ENCODE peak calls at places on chromosomes 2 and 18, in four cellular contexts. W is AG10803, Y is tibial artery, Q is heart left ventricle. Z is an unnamed sample.

GRCh38 chr2:111710085-111710484 is 173.9 kb downstream of the ANAPC1 start:
- DNase-seq in Q (no peak), W (no peak), Y (no peak), Z (no peak)

GRCh38 chr2:11203480-11203879 is 48.2 kb downstream of the SLC66A3 start:
- DNase-seq in Y (no peak), Q (no peak), W (peak), Z (no peak)

GRCh38 chr2:55418512-55419235 is 982 bp downstream of the CCDC88A start:
- DNase-seq in Q (no peak), Y (no peak), W (no peak), Z (no peak)

GRCh38 chr18:61308795-61309393 is 24.3 kb upstream of the CDH20 start:
- DNase-seq in Y (no peak), W (no peak), Q (no peak), Z (no peak)

GRCh38 chr2:240655931-240656886 is 26.5 kb downstream of the AQP12B start:
- DNase-seq in Q (no peak), Y (no peak), W (peak), Z (no peak)

GRCh38 chr2:64202206-64202864 is 58.1 kb upstream of the PELI1 start:
- DNase-seq in Q (no peak), W (peak), Y (no peak), Z (no peak)

GRCh38 chr18:22471546-22472131 is 53.9 kb upstream of the CTAGE1 start:
- DNase-seq in Q (no peak), Y (peak), W (peak), Z (no peak)

GRCh38 chr18:39318462-39318861 is 1752.9 kb upstream of the CELF4 start:
- DNase-seq in Y (no peak), W (no peak), Q (no peak), Z (no peak)

GRCh38 chr2:168608796-168609195 is 152.7 kb downstream of the CERS6 start:
- DNase-seq in W (no peak), Y (no peak), Q (no peak), Z (no peak)

GRCh38 chr2:225340923-225341322 is 58.6 kb upstream of the NYAP2 start:
- DNase-seq in Y (no peak), W (no peak), Q (no peak), Z (no peak)

GRCh38 chr2:73717251-73717606 is 19.9 kb downstream of the TPRKB start:
- DNase-seq in Q (no peak), W (no peak), Y (no peak), Z (no peak)

GRCh38 chr2:47784349-47784851 is 1.5 kb downstream of the MSH6 start:
- DNase-seq in Q (no peak), W (peak), Y (no peak), Z (no peak)

DNA sequence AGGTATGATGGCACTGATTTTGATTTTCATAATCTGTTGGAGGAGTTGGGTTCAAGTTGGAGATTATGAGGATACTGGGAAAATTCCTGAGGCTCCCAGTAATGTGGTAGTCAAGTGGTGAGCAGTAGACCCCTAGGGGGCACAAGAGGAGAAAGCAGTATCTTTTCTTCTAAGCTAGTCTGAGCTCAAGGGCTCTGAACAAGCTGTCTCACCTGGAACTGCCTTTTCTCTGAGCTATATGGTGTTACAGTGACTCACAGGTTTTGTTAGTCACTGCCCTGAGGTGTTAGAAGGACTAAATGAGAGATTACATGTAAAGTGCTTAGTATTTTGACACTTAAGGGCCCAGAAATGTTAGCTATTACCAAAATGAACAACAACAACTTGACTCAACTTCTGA is 42.2 kb downstream of the CD302 start:
- DNase-seq in Q (no peak), Y (no peak), W (no peak), Z (no peak)
- TF ChIP-seq CTCF in Q (no peak), Y (no peak), W (peak), Z (peak)

GRCh38 chr18:55779711-55780590 is 192.0 kb upstream of the TCF4 start:
- DNase-seq in Q (peak), Y (no peak), W (peak), Z (peak)
- TF ChIP-seq CTCF in Q (peak), Y (peak), W (no peak), Z (peak)

DNA sequence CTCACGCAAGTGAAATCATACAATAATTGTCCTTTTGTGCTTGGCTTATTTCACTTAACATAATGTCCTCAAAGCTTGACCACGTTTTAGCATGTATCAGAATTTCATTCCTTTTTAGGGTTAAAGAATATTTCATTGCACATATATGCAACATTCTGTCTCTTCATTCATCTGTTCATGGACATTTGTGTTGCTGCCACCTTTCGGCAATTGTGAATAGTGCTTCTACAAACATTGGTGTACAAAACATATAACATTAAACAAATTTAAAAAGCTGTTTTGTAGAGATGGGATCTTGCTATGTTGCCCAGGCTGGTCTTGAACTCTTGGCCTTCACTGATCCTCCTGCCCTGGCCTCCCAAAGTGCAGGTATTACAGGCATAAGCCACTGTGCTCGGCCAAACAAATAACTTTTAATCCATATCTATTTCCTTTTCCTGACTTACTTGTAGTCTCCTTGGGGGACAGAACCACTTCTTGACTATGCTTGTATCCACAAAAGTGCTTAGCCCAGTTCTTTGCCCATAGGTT is 209.3 kb downstream of the SLC4A3 start:
- DNase-seq in W (peak), Q (no peak), Y (no peak), Z (no peak)
- TF ChIP-seq CTCF in W (peak), Q (peak), Y (peak), Z (peak)

GRCh38 chr2:209423562-209424541 is at the start of gene MAP2:
- DNase-seq in Y (peak), Q (peak), W (peak), Z (peak)

GRCh38 chr2:209426432-209426831 is 2.6 kb downstream of the MAP2 start:
- DNase-seq in Y (no peak), W (no peak), Q (no peak), Z (no peak)

GRCh38 chr2:209422191-209422754 is 1.6 kb upstream of the MAP2 start:
- DNase-seq in Y (no peak), W (no peak), Q (no peak), Z (no peak)

DNA sequence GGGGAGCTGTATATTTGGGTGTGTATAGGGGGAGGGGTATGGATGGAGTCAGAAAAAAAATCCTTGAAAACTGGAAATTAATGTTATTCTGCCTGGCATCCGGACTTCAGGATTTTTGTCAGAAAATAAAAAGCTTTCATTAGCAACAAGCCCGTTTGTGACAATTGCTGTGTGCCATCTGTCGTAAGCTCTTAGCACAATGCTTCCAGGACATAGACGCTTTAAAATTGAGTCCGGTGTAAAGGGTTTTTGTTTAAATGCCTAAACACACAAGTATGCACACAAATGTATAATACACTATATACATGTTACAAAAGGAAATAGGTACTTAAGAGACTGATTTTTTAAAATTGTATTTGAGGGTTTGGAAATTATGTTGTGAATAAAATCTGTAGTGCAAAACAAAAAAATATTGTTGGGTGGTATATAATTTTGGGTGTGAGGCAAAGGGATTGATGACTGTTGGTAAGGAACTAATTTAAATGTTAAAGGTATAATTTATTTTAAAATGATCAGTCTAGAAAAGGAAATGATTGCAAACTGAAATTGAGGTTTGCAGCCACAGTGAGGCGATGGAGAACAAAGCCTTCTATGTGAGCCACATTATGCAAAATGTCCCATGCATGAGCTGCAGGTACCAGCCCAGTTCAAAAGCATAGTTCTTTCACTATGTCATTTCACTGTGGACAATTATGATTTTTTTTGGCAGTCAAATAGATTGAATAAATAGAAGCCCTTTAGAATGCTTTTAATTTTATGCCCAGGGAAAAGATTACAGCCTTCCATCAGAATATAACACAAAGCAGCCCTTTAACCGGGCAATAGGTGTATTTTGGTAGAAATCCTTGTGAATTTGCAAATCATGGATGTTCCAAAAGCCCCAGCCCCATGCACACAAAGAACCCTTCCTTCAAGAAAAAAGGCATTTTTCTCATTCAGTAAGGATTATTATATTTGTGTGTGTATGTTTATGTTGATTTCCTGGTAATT is 1.5 kb downstream of the MAP2 start:
- DNase-seq in Y (no peak), W (peak), Q (no peak), Z (peak)
- TF ChIP-seq CTCF in Y (peak), W (peak), Q (peak), Z (peak)

GRCh38 chr18:69723434-69723833 is 224.2 kb downstream of the CD226 start:
- DNase-seq in Y (no peak), Q (no peak), W (no peak), Z (no peak)
- TF ChIP-seq CTCF in Y (no peak), Q (no peak), W (no peak), Z (no peak)